ENCODE peak calls at places on chromosome 2, in six cellular contexts. S, B, K, W, I and P are unnamed samples.

GRCh38 chr2:45218931-45219339 is 209.7 kb upstream of the SIX2 start:
- DNase-seq in I (no peak), K (no peak), S (no peak), B (no peak), W (no peak), P (no peak)

GRCh38 chr2:240820014-240820606 is at the start of gene KIF1A:
- DNase-seq in W (peak; percentile 80), B (peak; percentile 63), K (peak; percentile 94), S (no peak), I (no peak), P (no peak)

GRCh38 chr2:204870053-204870452 is 324.8 kb downstream of the PARD3B start:
- DNase-seq in B (no peak), S (no peak), K (no peak), I (no peak), W (no peak), P (no peak)

GRCh38 chr2:130853391-130853790 is 16.7 kb downstream of the ARHGEF4 start:
- DNase-seq in B (no peak), K (no peak), W (no peak), I (no peak), S (no peak), P (no peak)

GRCh38 chr2:68235090-68235489 is 17.2 kb downstream of the PPP3R1 start:
- DNase-seq in I (no peak), W (no peak), K (no peak), S (no peak), B (no peak), P (no peak)

GRCh38 chr2:110116033-110116710 is 550 bp upstream of the MALL start:
- DNase-seq in S (peak; percentile 73), B (peak; percentile 71), I (peak; percentile 61), W (peak; percentile 56), K (no peak), P (no peak)

GRCh38 chr2:231370749-231371429 is 24.6 kb upstream of the B3GNT7 start:
- DNase-seq in I (no peak), W (peak; percentile 66), B (no peak), K (no peak), S (no peak), P (no peak)

GRCh38 chr2:104836837-104837236 is 17.1 kb upstream of the POU3F3 start:
- DNase-seq in I (no peak), K (no peak), S (no peak), W (no peak), B (peak; percentile 57), P (no peak)

GRCh38 chr2:53234548-53234903 is 533.1 kb upstream of the CHAC2 start:
- DNase-seq in K (no peak), S (no peak), I (no peak), B (no peak), W (peak; percentile 30), P (no peak)

GRCh38 chr2:203579131-203579643 is 44.1 kb upstream of the RAPH1 start:
- DNase-seq in W (no peak), I (peak; percentile 37), S (no peak), B (peak; percentile 65), K (no peak), P (no peak)

GRCh38 chr2:120514521-120514920 is 168.6 kb downstream of the INHBB start:
- DNase-seq in K (no peak), B (no peak), W (no peak), S (no peak), I (no peak), P (no peak)

GRCh38 chr2:121140734-121141133 is 144.3 kb downstream of the TFCP2L1 start:
- DNase-seq in I (no peak), B (no peak), W (no peak), S (no peak), K (no peak), P (no peak)